ENCODE peak calls at places on chromosomes 1 and 21, in five cellular contexts. One of them, this sample, is unnamed.

GRCh38 chr21:42199488-42200463 is 19.2 kb upstream of the ABCG1 start:
- DNase-seq in activated naive CD4-positive, alpha-beta T cell: no peak
- DNase-seq in thoracic aorta: no peak
- DNase-seq in stimulated activated naive CD4-positive, alpha-beta T cell treated with Interleukin-2 at 50 U/mL for 16 hours: no peak
- DNase-seq in SHP77: no peak
- DNase-seq in this sample: peak

GRCh38 chr1:30976143-30976542 is 67.6 kb upstream of the SDC3 start:
- DNase-seq in activated naive CD4-positive, alpha-beta T cell: no peak
- DNase-seq in thoracic aorta: no peak
- DNase-seq in stimulated activated naive CD4-positive, alpha-beta T cell treated with Interleukin-2 at 50 U/mL for 16 hours: no peak
- DNase-seq in SHP77: no peak
- DNase-seq in this sample: no peak

GRCh38 chr1:37055631-37056030 is 21.3 kb upstream of the GRIK3 start:
- DNase-seq in activated naive CD4-positive, alpha-beta T cell: no peak
- DNase-seq in thoracic aorta: no peak
- DNase-seq in stimulated activated naive CD4-positive, alpha-beta T cell treated with Interleukin-2 at 50 U/mL for 16 hours: no peak
- DNase-seq in SHP77: no peak
- DNase-seq in this sample: no peak

GRCh38 chr21:16597768-16598167 is 868.0 kb downstream of the USP25 start:
- DNase-seq in activated naive CD4-positive, alpha-beta T cell: no peak
- DNase-seq in thoracic aorta: no peak
- DNase-seq in stimulated activated naive CD4-positive, alpha-beta T cell treated with Interleukin-2 at 50 U/mL for 16 hours: no peak
- DNase-seq in SHP77: no peak
- DNase-seq in this sample: no peak

GRCh38 chr1:32612189-32612881 is 38.0 kb downstream of the ZBTB8OS start:
- DNase-seq in activated naive CD4-positive, alpha-beta T cell: no peak
- DNase-seq in thoracic aorta: peak
- DNase-seq in stimulated activated naive CD4-positive, alpha-beta T cell treated with Interleukin-2 at 50 U/mL for 16 hours: peak
- DNase-seq in SHP77: peak
- DNase-seq in this sample: peak

GRCh38 chr1:180672105-180672504 is 40.3 kb downstream of the XPR1 start:
- DNase-seq in activated naive CD4-positive, alpha-beta T cell: no peak
- DNase-seq in thoracic aorta: no peak
- DNase-seq in stimulated activated naive CD4-positive, alpha-beta T cell treated with Interleukin-2 at 50 U/mL for 16 hours: no peak
- DNase-seq in SHP77: no peak
- DNase-seq in this sample: no peak

GRCh38 chr1:9455487-9456237 is 83.6 kb upstream of the SLC25A33 start:
- DNase-seq in activated naive CD4-positive, alpha-beta T cell: peak
- DNase-seq in thoracic aorta: no peak
- DNase-seq in stimulated activated naive CD4-positive, alpha-beta T cell treated with Interleukin-2 at 50 U/mL for 16 hours: peak
- DNase-seq in SHP77: peak
- DNase-seq in this sample: peak

GRCh38 chr1:160116277-160117147 is 953 bp downstream of the ATP1A2 start:
- DNase-seq in activated naive CD4-positive, alpha-beta T cell: no peak
- DNase-seq in thoracic aorta: peak
- DNase-seq in stimulated activated naive CD4-positive, alpha-beta T cell treated with Interleukin-2 at 50 U/mL for 16 hours: no peak
- DNase-seq in SHP77: no peak
- DNase-seq in this sample: peak

GRCh38 chr1:59173721-59174120 is 123.2 kb upstream of the FGGY start:
- DNase-seq in activated naive CD4-positive, alpha-beta T cell: no peak
- DNase-seq in thoracic aorta: no peak
- DNase-seq in stimulated activated naive CD4-positive, alpha-beta T cell treated with Interleukin-2 at 50 U/mL for 16 hours: no peak
- DNase-seq in SHP77: no peak
- DNase-seq in this sample: no peak

GRCh38 chr21:42423197-42423675 is 19.5 kb downstream of the UBASH3A start:
- DNase-seq in activated naive CD4-positive, alpha-beta T cell: no peak
- DNase-seq in thoracic aorta: no peak
- DNase-seq in stimulated activated naive CD4-positive, alpha-beta T cell treated with Interleukin-2 at 50 U/mL for 16 hours: peak
- DNase-seq in SHP77: no peak
- DNase-seq in this sample: no peak

GRCh38 chr21:25508364-25508763 is 98.9 kb downstream of the MRPL39 start:
- DNase-seq in activated naive CD4-positive, alpha-beta T cell: no peak
- DNase-seq in thoracic aorta: no peak
- DNase-seq in stimulated activated naive CD4-positive, alpha-beta T cell treated with Interleukin-2 at 50 U/mL for 16 hours: no peak
- DNase-seq in SHP77: no peak
- DNase-seq in this sample: no peak

GRCh38 chr1:19232526-19232851 is 18.8 kb downstream of the EMC1 start:
- DNase-seq in activated naive CD4-positive, alpha-beta T cell: no peak
- DNase-seq in thoracic aorta: no peak
- DNase-seq in stimulated activated naive CD4-positive, alpha-beta T cell treated with Interleukin-2 at 50 U/mL for 16 hours: no peak
- DNase-seq in SHP77: no peak
- DNase-seq in this sample: peak

This sample was measured in DMS53.